ENCODE peak calls at places on chromosomes 5 and 9, in four cellular contexts. One of them, this sample, is unnamed.
A peak's percentile ranks its signal among the peaks of the same experiment; 100 is the strongest.

GRCh38 chr5:122844916-122845252 is 529 bp upstream of the SNX24 start:
- DNase-seq in stomach: no peak
- DNase-seq in NB4: no peak
- DNase-seq in heart left ventricle: no peak
- DNase-seq in this sample: no peak

GRCh38 chr5:157343842-157344790 is 78.2 kb downstream of the CYFIP2 start:
- DNase-seq in stomach: no peak
- DNase-seq in heart left ventricle: no peak
- DNase-seq in NB4: no peak
- DNase-seq in this sample: no peak

GRCh38 chr5:144156767-144157171 is 13.7 kb downstream of the YIPF5 start:
- DNase-seq in NB4: no peak
- DNase-seq in stomach: no peak
- DNase-seq in heart left ventricle: no peak
- DNase-seq in this sample: no peak

GRCh38 chr5:126468091-126468490 is 44.9 kb downstream of the GRAMD2B start:
- DNase-seq in NB4: no peak
- DNase-seq in stomach: no peak
- DNase-seq in heart left ventricle: no peak
- DNase-seq in this sample: no peak

GRCh38 chr5:143600396-143601075 is 197.1 kb upstream of the NR3C1 start:
- DNase-seq in stomach: no peak
- DNase-seq in heart left ventricle: no peak
- DNase-seq in NB4: peak; percentile 79
- DNase-seq in this sample: no peak

GRCh38 chr5:145936401-145937131 is at the start of gene SH3RF2:
- DNase-seq in heart left ventricle: peak; percentile 31
- DNase-seq in stomach: peak; percentile 73
- DNase-seq in NB4: peak; percentile 94
- DNase-seq in this sample: peak; percentile 62

GRCh38 chr9:110977259-110977709 is 61.0 kb downstream of the LPAR1 start:
- DNase-seq in stomach: peak; percentile 70
- DNase-seq in heart left ventricle: no peak
- DNase-seq in NB4: no peak
- DNase-seq in this sample: peak; percentile 69

GRCh38 chr5:178116406-178116885 is 3.1 kb downstream of the N4BP3 start:
- DNase-seq in NB4: peak; percentile 53
- DNase-seq in heart left ventricle: no peak
- DNase-seq in stomach: no peak
- DNase-seq in this sample: no peak

GRCh38 chr5:140480310-140481014 is 67.0 kb upstream of the EIF4EBP3 start:
- DNase-seq in NB4: no peak
- DNase-seq in heart left ventricle: no peak
- DNase-seq in stomach: no peak
- DNase-seq in this sample: no peak

GRCh38 chr5:61737991-61738390 is 405.9 kb downstream of the ZSWIM6 start:
- DNase-seq in stomach: no peak
- DNase-seq in NB4: no peak
- DNase-seq in heart left ventricle: no peak
- DNase-seq in this sample: no peak

GRCh38 chr9:34373749-34374148 is 2.9 kb downstream of the MYORG start:
- DNase-seq in stomach: no peak
- DNase-seq in heart left ventricle: no peak
- DNase-seq in NB4: no peak
- DNase-seq in this sample: no peak

GRCh38 chr5:131640043-131640856 is 5.2 kb upstream of the RAPGEF6 start:
- DNase-seq in heart left ventricle: no peak
- DNase-seq in NB4: no peak
- DNase-seq in stomach: no peak
- DNase-seq in this sample: no peak

GRCh38 chr5:101580591-101580990 is 677.5 kb upstream of the ST8SIA4 start:
- DNase-seq in NB4: no peak
- DNase-seq in stomach: no peak
- DNase-seq in heart left ventricle: no peak
- DNase-seq in this sample: no peak

GRCh38 chr9:25861416-25861815 is 183.2 kb upstream of the TUSC1 start:
- DNase-seq in NB4: no peak
- DNase-seq in stomach: no peak
- DNase-seq in heart left ventricle: no peak
- DNase-seq in this sample: no peak

GRCh38 chr5:142115937-142116614 is 7.5 kb downstream of the NDFIP1 start:
- DNase-seq in stomach: no peak
- DNase-seq in heart left ventricle: no peak
- DNase-seq in NB4: peak; percentile 10
- DNase-seq in this sample: no peak

GRCh38 chr5:139379626-139380449 is 3.3 kb downstream of the SLC23A1 start:
- DNase-seq in heart left ventricle: no peak
- DNase-seq in stomach: no peak
- DNase-seq in NB4: no peak
- DNase-seq in this sample: peak; percentile 49

GRCh38 chr5:142851731-142852130 is 81.6 kb downstream of the ARHGAP26 start:
- DNase-seq in heart left ventricle: no peak
- DNase-seq in stomach: no peak
- DNase-seq in NB4: no peak
- DNase-seq in this sample: no peak

GRCh38 chr5:16625116-16625515 is 8.3 kb upstream of the RETREG1 start:
- DNase-seq in NB4: peak; percentile 73
- DNase-seq in stomach: no peak
- DNase-seq in heart left ventricle: no peak
- DNase-seq in this sample: no peak

GRCh38 chr9:77595426-77596051 is 52.6 kb downstream of the GNA14 start:
- DNase-seq in NB4: no peak
- DNase-seq in heart left ventricle: no peak
- DNase-seq in stomach: no peak
- DNase-seq in this sample: no peak

GRCh38 chr5:5497132-5497748 is 74.8 kb downstream of the ICE1 start:
- DNase-seq in heart left ventricle: peak; percentile 44
- DNase-seq in stomach: no peak
- DNase-seq in NB4: peak; percentile 61
- DNase-seq in this sample: no peak

GRCh38 chr5:28397502-28397941 is 1359.1 kb upstream of the CDH9 start:
- DNase-seq in stomach: no peak
- DNase-seq in NB4: no peak
- DNase-seq in heart left ventricle: no peak
- DNase-seq in this sample: no peak

DNA sequence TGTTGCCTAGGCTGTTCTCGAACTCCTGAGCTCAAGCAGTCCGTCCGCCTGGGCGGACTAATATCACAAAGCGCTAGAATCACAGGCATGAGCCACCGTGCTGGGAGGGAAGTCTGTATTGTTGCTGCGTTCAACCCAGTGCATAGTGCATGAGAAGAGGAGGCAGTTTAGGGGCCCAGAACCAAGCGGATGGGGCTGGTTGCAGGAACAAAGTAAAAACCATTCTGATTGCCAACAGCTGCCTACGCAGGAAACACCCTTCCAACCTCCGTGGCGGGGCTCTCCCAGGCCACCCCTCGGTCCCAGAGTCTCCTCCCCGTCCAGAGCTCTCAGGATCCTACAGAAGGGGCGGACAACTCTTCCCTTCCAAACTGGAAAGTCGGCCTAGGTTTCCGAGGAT is 87.1 kb downstream of the ANXA2R start:
- DNase-seq in NB4: no peak
- DNase-seq in heart left ventricle: no peak
- DNase-seq in stomach: no peak
- DNase-seq in this sample: no peak
- TF ChIP-seq CTCF in NB4: no peak
- TF ChIP-seq CTCF in heart left ventricle: no peak
- TF ChIP-seq CTCF in stomach: no peak
- TF ChIP-seq CTCF in this sample: no peak

GRCh38 chr5:78320461-78320860 is 26.0 kb upstream of the AP3B1 start:
- DNase-seq in stomach: no peak
- DNase-seq in heart left ventricle: no peak
- DNase-seq in NB4: peak; percentile 48
- DNase-seq in this sample: no peak
- TF ChIP-seq CTCF in stomach: peak; percentile 33
- TF ChIP-seq CTCF in heart left ventricle: peak; percentile 71
- TF ChIP-seq CTCF in NB4: peak; percentile 44
- TF ChIP-seq CTCF in this sample: no peak

DNA sequence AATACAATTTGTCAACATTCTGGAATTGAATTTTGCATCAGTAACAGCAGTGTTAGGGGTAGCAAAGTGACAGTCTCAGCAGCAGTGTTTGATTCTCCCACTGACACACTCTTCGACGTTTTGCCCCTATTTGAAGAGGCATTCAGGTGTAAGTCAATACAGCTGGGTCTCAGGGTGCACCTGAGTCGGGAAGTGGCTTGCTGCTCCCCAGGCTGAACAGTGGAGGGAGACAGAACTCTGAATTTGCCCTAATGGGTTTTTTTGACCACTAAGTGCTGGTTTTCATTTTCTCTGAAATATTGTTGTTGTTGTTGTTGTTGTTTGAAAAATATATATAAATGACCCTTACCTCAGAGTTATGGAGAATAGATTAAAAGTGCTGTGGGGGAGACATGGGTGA is 223.2 kb downstream of the TLR4 start:
- DNase-seq in heart left ventricle: no peak
- DNase-seq in stomach: no peak
- DNase-seq in NB4: no peak
- DNase-seq in this sample: no peak
- TF ChIP-seq CTCF in heart left ventricle: no peak
- TF ChIP-seq CTCF in stomach: no peak
- TF ChIP-seq CTCF in NB4: no peak
- TF ChIP-seq CTCF in this sample: no peak

DNA sequence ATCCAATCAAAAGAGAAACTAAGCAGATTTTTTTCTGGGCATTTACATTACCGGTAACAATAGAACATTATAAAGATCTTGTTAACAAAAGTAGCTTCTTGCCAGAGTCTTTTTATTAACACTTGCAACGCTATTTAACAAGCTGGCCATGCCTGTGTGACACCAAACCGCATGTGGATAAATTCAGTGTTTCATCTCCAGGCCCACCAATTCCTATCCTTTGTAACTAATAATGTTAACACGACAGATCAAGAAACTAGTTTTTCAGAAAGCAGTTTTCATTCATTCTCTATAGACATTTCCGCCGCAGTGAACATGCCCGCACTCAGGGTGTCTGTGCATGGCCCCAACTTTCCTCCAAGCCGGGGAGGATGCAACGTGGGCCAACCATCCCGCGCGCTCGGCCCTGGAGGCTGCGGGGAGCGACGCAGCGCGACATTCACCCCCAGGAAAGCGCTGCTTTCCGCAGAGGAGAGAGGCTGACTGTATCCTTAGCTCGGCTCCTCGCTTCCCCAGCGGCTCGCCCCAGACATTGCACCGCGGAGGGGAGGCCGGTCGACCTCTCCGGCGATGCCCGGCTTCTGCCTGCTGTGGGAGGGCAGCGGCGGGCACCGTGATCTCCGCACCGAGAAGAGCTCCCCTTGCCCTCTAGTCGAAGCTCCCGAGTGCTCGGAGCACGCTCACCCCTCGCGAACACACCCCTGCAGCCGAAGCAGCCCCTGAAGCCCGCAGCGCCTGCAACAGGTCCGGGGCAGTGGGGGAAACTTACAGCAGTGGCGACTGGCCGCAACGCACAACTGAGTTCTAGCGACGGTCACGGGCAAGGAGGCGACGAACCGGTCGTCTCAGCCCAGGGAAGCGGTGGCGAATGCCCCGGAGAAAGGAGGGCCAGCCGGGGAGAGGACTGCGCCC is 734 bp downstream of the ENC1 start:
- DNase-seq in heart left ventricle: no peak
- DNase-seq in NB4: peak; percentile 71
- DNase-seq in stomach: peak; percentile 52
- DNase-seq in this sample: peak; percentile 72
- TF ChIP-seq CTCF in heart left ventricle: peak; percentile 13
- TF ChIP-seq CTCF in NB4: no peak
- TF ChIP-seq CTCF in stomach: no peak
- TF ChIP-seq CTCF in this sample: no peak

DNA sequence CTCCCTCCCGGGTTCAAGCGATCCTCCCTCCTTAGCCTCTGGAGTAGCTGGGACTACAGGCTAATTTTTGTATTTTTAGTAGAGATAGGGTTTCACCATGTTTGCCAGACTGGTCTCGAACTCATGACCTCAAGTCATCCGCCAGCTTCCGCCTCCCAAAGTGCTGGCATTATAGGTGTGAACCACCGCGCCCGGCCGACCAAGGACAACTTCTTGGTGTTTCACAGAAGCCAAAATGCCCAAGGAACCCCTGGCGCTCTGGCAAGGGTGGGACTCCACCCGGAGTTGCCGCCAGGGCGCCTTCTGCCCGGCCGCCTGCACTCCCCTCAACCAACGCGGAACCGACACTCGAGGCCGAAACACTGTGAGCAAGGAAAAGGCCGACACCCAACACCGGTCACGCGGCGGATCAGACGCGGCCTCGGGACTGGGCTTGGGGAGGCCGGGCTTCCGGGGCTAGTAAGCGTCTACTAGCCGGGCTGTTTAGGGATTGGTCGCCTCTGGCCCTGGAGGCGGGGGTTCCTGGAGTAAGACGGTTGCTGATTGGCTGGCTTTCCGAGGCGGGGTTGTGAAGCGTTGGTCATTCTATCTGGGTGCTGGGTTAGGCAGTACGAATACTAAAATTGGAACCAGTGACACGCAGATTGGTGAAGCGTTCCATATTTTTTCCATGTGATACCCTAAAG is 7.7 kb upstream of the CFAP157 start:
- DNase-seq in stomach: peak; percentile 96
- DNase-seq in NB4: no peak
- DNase-seq in heart left ventricle: peak; percentile 97
- DNase-seq in this sample: peak; percentile 93
- TF ChIP-seq CTCF in stomach: peak; percentile 24
- TF ChIP-seq CTCF in NB4: no peak
- TF ChIP-seq CTCF in heart left ventricle: peak; percentile 29
- TF ChIP-seq CTCF in this sample: no peak

This sample was measured in pancreas.